ENCODE peak calls at places on chromosomes 7 and 10, in nine cellular contexts. Q is MCF 10A, Z is right atrium auricular region, U is BE2C, N is WTC11, O is bronchial epithelial cell, C is mammary epithelial cell, W is astrocyte of the spinal cord, Y is adrenal gland. T is an unnamed sample.

GRCh38 chr7:7585241-7585928 is 18.7 kb downstream of the MIOS start:
- DNase-seq in N (no peak), Z (no peak), U (no peak), O (no peak), Q (no peak), W (no peak), C (no peak), Y (no peak), T (no peak)

GRCh38 chr10:72261323-72262018 is 12.3 kb upstream of the DDIT4 start:
- DNase-seq in N (no peak), C (peak; percentile 66), Q (peak; percentile 58), O (peak; percentile 72), Z (no peak), U (peak; percentile 53), Y (no peak), W (peak; percentile 17), T (no peak)

GRCh38 chr10:50991496-50992355 is 82.6 kb upstream of the PRKG1 start:
- DNase-seq in O (no peak), Y (no peak), W (no peak), U (no peak), Q (no peak), N (peak; percentile 38), C (no peak), Z (peak; percentile 78), T (peak; percentile 84)

GRCh38 chr10:18606051-18606730 is 45.2 kb downstream of the NSUN6 start:
- DNase-seq in W (no peak), O (no peak), N (no peak), Z (no peak), C (no peak), Y (no peak), Q (no peak), U (no peak), T (no peak)

GRCh38 chr10:58266826-58267712 is 625 bp downstream of the IPMK start:
- DNase-seq in N (peak; percentile 41), Z (peak; percentile 69), O (peak; percentile 66), W (peak; percentile 56), U (peak; percentile 27), C (peak; percentile 62), Q (peak; percentile 67), Y (peak; percentile 65), T (peak; percentile 57)

GRCh38 chr7:135917721-135918120 is 59.4 kb downstream of the MTPN start:
- DNase-seq in W (no peak), Y (no peak), N (no peak), Q (no peak), U (no peak), O (no peak), C (no peak), Z (no peak), T (no peak)

GRCh38 chr10:114663631-114664030 is 5.6 kb upstream of the ABLIM1 start:
- DNase-seq in U (no peak), W (no peak), Z (no peak), O (no peak), Q (no peak), C (no peak), N (peak; percentile 18), Y (no peak), T (no peak)

GRCh38 chr7:127066974-127067373 is 185.8 kb downstream of the GRM8 start:
- DNase-seq in Z (no peak), U (peak; percentile 50), Q (peak; percentile 27), Y (peak; percentile 52), W (no peak), N (peak; percentile 36), C (no peak), O (no peak), T (no peak)

GRCh38 chr10:63365976-63366765 is 99.6 kb downstream of the JMJD1C start:
- DNase-seq in N (no peak), Y (no peak), W (peak; percentile 60), Z (no peak), U (no peak), Q (no peak), O (peak; percentile 13), C (no peak), T (no peak)

GRCh38 chr10:113076949-113077348 is 126.9 kb downstream of the TCF7L2 start:
- DNase-seq in Z (no peak), C (no peak), N (no peak), Y (no peak), O (no peak), W (no peak), Q (no peak), U (no peak), T (no peak)

GRCh38 chr10:113078282-113078907 is 128.3 kb downstream of the TCF7L2 start:
- DNase-seq in Q (no peak), Y (no peak), U (no peak), W (no peak), N (no peak), Z (no peak), O (no peak), C (no peak), T (no peak)

GRCh38 chr10:113080621-113081229 is 130.7 kb downstream of the TCF7L2 start:
- DNase-seq in C (no peak), W (no peak), Q (no peak), Y (no peak), Z (no peak), O (no peak), U (no peak), N (no peak), T (no peak)

GRCh38 chr10:113084031-113084430 is 134.0 kb downstream of the TCF7L2 start:
- DNase-seq in Z (no peak), U (no peak), C (no peak), W (no peak), N (no peak), Y (no peak), Q (no peak), O (no peak), T (no peak)

GRCh38 chr10:113080061-113080460 is 130.0 kb downstream of the TCF7L2 start:
- DNase-seq in U (no peak), W (no peak), O (no peak), Y (no peak), Z (no peak), N (no peak), Q (no peak), C (no peak), T (no peak)
- TF ChIP-seq CTCF in U (no peak), W (no peak), O (no peak), Y (no peak), Z (no peak), N (no peak), Q (no peak), C (no peak), T (no peak)

GRCh38 chr10:48958598-48959200 is 19.1 kb upstream of the LRRC18 start:
- DNase-seq in O (no peak), Q (no peak), W (no peak), C (no peak), Y (no peak), U (no peak), Z (no peak), N (no peak), T (no peak)
- TF ChIP-seq CTCF in O (no peak), Q (no peak), W (no peak), C (no peak), Y (no peak), U (no peak), Z (no peak), N (no peak), T (no peak)

GRCh38 chr7:78220754-78221153 is 422.2 kb downstream of the PHTF2 start:
- DNase-seq in O (no peak), Q (no peak), C (no peak), W (no peak), N (no peak), Y (no peak), U (no peak), Z (no peak), T (no peak)
- TF ChIP-seq CTCF in O (no peak), Q (no peak), C (no peak), W (no peak), N (no peak), Y (no peak), U (no peak), Z (no peak), T (no peak)

GRCh38 chr7:78179211-78179610 is 380.6 kb downstream of the PHTF2 start:
- DNase-seq in C (no peak), Z (no peak), O (no peak), N (no peak), W (no peak), Y (no peak), Q (no peak), U (no peak), T (no peak)

GRCh38 chr7:78175744-78176143 is 377.2 kb downstream of the PHTF2 start:
- DNase-seq in Z (no peak), U (no peak), Q (no peak), N (no peak), W (no peak), Y (no peak), C (no peak), O (no peak), T (no peak)

GRCh38 chr7:78176186-78176585 is 377.6 kb downstream of the PHTF2 start:
- DNase-seq in W (peak; percentile 28), U (no peak), Z (no peak), Q (no peak), Y (no peak), N (no peak), O (no peak), C (no peak), T (no peak)

GRCh38 chr7:78178319-78178718 is 379.7 kb downstream of the PHTF2 start:
- DNase-seq in O (no peak), W (no peak), Q (peak; percentile 3), C (no peak), N (no peak), Z (no peak), U (no peak), Y (no peak), T (no peak)

DNA sequence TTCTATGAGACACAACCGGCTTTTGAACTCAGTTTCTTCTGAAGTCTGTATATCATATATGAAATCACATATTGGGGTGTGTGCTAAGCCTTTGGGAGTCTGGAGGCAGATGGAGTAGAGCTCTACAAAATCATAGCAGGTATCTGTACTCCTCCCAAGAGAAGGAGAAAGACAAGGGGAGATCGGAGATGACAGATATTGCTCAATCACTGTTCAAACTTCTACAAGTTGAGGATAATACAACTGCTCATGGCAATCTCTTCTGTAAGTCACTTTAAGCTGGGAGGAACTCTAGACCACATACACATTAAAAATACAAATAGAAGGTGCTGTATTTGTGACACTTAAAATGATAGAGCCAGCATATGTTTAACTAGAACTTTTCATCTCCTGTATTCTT is 381.3 kb downstream of the PHTF2 start:
- DNase-seq in C (no peak), Q (no peak), N (no peak), O (no peak), W (no peak), Y (no peak), U (no peak), Z (no peak), T (no peak)
- TF ChIP-seq CTCF in C (no peak), Q (no peak), N (no peak), O (no peak), W (no peak), Y (no peak), U (no peak), Z (no peak), T (no peak)

GRCh38 chr10:98971464-98971863 is 264.2 kb downstream of the HPSE2 start:
- DNase-seq in W (no peak), O (peak; percentile 15), C (no peak), Q (peak; percentile 13), N (no peak), U (no peak), Y (no peak), Z (no peak), T (no peak)

GRCh38 chr10:98963608-98964007 is 272.0 kb downstream of the HPSE2 start:
- DNase-seq in W (peak; percentile 12), N (no peak), Y (no peak), C (peak; percentile 16), U (no peak), Q (no peak), Z (no peak), O (peak; percentile 27), T (no peak)

GRCh38 chr10:98967601-98968000 is 268.1 kb downstream of the HPSE2 start:
- DNase-seq in U (no peak), O (no peak), Z (no peak), W (peak; percentile 36), N (no peak), Y (no peak), C (no peak), Q (no peak), T (no peak)
- TF ChIP-seq CTCF in U (no peak), O (no peak), Z (no peak), W (no peak), N (no peak), Y (no peak), C (no peak), Q (no peak), T (no peak)

T was measured in psoas muscle.